ENCODE peak calls at places on chromosomes 6 and 20, in nine cellular contexts. V is omental fat pad, H is LoVo, A is MV-4-11, L is endothelial cell of umbilical vein, X is heart left ventricle, N is heart right ventricle, K is H7, O is B cell. R is an unnamed sample.

GRCh38 chr6:85561750-85562357 is 31.8 kb downstream of the SNX14 start:
- DNase-seq in V (no peak), K (no peak), N (no peak), X (no peak), O (no peak), H (no peak), L (no peak), A (peak), R (no peak)

GRCh38 chr6:68892432-68892831 is 257.4 kb downstream of the ADGRB3 start:
- DNase-seq in A (no peak), X (no peak), L (no peak), N (no peak), V (no peak), K (no peak), O (no peak), H (no peak), R (no peak)

GRCh38 chr6:6008114-6008647 is 1.5 kb upstream of the NRN1 start:
- DNase-seq in X (no peak), H (no peak), V (no peak), L (no peak), O (no peak), N (no peak), K (no peak), A (no peak), R (no peak)

GRCh38 chr6:115001726-115002436 is 659.1 kb upstream of the HS3ST5 start:
- DNase-seq in X (no peak), N (no peak), H (no peak), K (no peak), L (no peak), A (peak), V (no peak), O (peak), R (no peak)

GRCh38 chr6:135013211-135013610 is 41.4 kb downstream of the HBS1L start:
- DNase-seq in N (no peak), K (no peak), A (no peak), O (no peak), L (no peak), H (no peak), V (no peak), X (no peak), R (no peak)

GRCh38 chr20:3797592-3798404 is 1.7 kb downstream of the CDC25B start:
- DNase-seq in V (no peak), N (no peak), K (peak), L (no peak), X (peak), O (no peak), H (peak), A (no peak), R (no peak)

GRCh38 chr6:144215402-144215931 is 65.2 kb downstream of the STX11 start:
- DNase-seq in H (peak), K (peak), X (no peak), L (no peak), V (no peak), A (peak), O (no peak), N (peak), R (peak)

GRCh38 chr20:49384437-49385434 is 97.7 kb downstream of the KCNB1 start:
- DNase-seq in N (peak), L (peak), X (peak), O (peak), H (peak), V (peak), K (peak), A (peak), R (peak)